ENCODE peak calls at places on chromosome 1, in six cellular contexts. P is activated CD8-positive, alpha-beta T cell treated with anti-CD3 and anti-CD28 coated beads for 36 hours; V is WTC11; W is heart left ventricle; X is body of pancreas; O is lower leg skin. U is an unnamed sample.

GRCh38 chr1:153919879-153920852 is 2.6 kb downstream of the GATAD2B start:
- DNase-seq in P (peak), V (no peak), W (no peak), X (no peak), O (no peak), U (peak)

GRCh38 chr1:208412994-208413393 is 168.8 kb upstream of the PLXNA2 start:
- DNase-seq in X (no peak), W (no peak), V (no peak), P (no peak), O (no peak), U (no peak)

GRCh38 chr1:57546931-57547330 is 123.1 kb upstream of the DAB1 start:
- DNase-seq in V (no peak), X (no peak), O (no peak), W (no peak), P (no peak), U (no peak)

GRCh38 chr1:59669752-59670312 is 144.9 kb upstream of the HOOK1 start:
- DNase-seq in W (peak), O (peak), P (no peak), V (peak), X (peak), U (peak)

GRCh38 chr1:204828352-204828850 is 42.3 kb upstream of the NFASC start:
- DNase-seq in V (peak), X (peak), W (peak), P (peak), O (no peak), U (peak)

GRCh38 chr1:153598309-153599172 is 14.4 kb downstream of the S100A16 start:
- DNase-seq in P (peak), O (no peak), W (no peak), X (no peak), V (peak), U (peak)

GRCh38 chr1:18557621-18558465 is 72.8 kb upstream of the PAX7 start:
- DNase-seq in P (peak), X (peak), W (no peak), O (no peak), V (peak), U (no peak)

GRCh38 chr1:53526451-53527101 is 67.4 kb downstream of the DMRTB1 start:
- DNase-seq in O (peak), P (no peak), W (peak), V (peak), X (peak), U (peak)

GRCh38 chr1:219119839-219120238 is 53.8 kb upstream of the LYPLAL1 start:
- DNase-seq in V (no peak), X (no peak), W (no peak), P (no peak), O (no peak), U (no peak)

GRCh38 chr1:181113061-181113695 is 24.7 kb downstream of the IER5 start:
- DNase-seq in W (no peak), X (no peak), P (no peak), O (no peak), V (no peak), U (peak)

DNA sequence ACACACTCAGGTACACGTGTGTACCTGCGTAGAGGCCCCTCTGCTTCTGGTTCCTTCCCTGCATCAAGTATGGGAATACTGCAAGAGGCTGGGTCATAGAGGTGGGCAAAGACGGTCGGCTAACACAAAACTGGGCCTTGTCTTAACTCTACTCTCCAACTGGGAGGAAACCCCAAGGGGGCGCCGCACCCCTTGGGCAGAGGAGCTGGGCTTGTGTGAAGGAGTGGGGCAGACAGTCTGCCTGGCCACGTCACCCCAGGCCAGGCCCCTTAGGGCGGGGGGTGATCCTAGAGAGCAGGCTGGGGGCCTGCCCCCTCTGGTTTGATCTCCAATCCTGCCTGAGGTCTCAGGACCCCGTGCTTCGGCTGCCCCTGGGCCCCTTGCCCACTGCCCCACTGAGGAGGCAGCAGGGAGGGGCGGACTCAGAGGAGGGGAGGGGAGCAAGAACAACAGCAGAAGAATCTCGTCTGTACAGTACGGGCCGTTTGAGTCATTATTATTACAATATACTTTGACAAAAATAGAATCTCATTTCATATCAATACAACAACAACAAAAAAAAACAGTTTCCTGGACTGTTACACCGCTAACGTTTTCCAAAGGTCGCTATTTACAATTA is 34.7 kb downstream of the MEF2D start:
- DNase-seq in X (no peak), V (peak), O (no peak), W (no peak), P (peak), U (no peak)
- TF ChIP-seq CTCF in X (no peak), V (no peak), O (no peak), W (peak), P (no peak), U (peak)

DNA sequence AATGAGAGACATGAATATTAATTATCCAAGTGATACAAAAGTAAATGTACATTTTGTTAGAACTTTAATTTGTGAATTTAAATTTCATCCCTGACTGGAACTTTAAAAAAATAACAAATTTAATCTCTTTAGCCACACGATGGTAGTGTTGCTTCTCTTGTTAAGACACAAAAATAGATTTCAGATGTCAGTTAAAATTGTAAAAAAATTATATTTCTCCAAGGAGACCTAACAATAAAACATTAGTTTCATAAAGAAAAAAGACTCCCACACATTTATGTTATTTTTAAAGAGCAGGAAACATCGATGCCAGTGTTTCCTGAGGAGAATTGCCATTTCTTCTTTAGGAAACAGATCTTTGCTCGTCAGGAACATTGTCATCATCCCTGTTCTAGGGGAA is 74.0 kb upstream of the DEPDC1 start:
- DNase-seq in X (no peak), O (no peak), V (no peak), W (no peak), P (no peak), U (no peak)
- TF ChIP-seq CTCF in X (no peak), O (no peak), V (no peak), W (peak), P (no peak), U (no peak)

DNA sequence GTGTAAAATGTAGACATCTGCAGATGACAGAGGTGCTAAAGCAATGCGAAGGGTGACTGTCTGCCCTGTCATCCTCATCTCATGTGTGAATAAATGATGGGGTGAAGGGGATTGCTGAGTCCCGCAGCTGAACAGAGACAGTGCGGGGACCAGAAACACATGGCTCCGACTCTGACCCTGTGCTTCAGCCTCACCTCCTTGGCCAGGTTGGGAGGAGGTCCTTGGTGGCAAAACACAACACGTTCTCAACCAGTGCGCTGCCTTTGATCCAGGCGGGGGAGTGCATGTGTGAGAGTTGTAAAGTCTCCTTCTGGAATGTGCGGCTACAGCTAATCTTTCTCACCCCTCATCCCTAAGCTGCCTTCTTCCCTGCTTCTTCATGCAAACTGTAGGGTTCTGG is 32.0 kb upstream of the TTC22 start:
- DNase-seq in P (no peak), X (no peak), V (no peak), O (no peak), W (no peak), U (no peak)
- TF ChIP-seq CTCF in P (no peak), X (no peak), V (no peak), O (no peak), W (no peak), U (no peak)

GRCh38 chr1:224851210-224851849 is 78.1 kb upstream of the DNAH14 start:
- DNase-seq in V (peak), W (peak), P (peak), X (peak), O (peak), U (peak)
- TF ChIP-seq CTCF in V (peak), W (peak), P (peak), X (peak), O (no peak), U (peak)

GRCh38 chr1:11569551-11569950 is 84.7 kb downstream of the FBXO2 start:
- DNase-seq in O (no peak), P (no peak), W (no peak), X (no peak), V (no peak), U (no peak)

GRCh38 chr1:11569954-11570353 is 84.3 kb downstream of the FBXO2 start:
- DNase-seq in P (no peak), W (no peak), V (no peak), X (no peak), O (no peak), U (no peak)

GRCh38 chr1:11573293-11573692 is 80.9 kb downstream of the FBXO2 start:
- DNase-seq in P (no peak), X (no peak), W (no peak), O (no peak), V (no peak), U (no peak)

GRCh38 chr1:11570821-11571220 is 83.4 kb downstream of the FBXO2 start:
- DNase-seq in W (no peak), P (no peak), X (no peak), V (no peak), O (no peak), U (no peak)

DNA sequence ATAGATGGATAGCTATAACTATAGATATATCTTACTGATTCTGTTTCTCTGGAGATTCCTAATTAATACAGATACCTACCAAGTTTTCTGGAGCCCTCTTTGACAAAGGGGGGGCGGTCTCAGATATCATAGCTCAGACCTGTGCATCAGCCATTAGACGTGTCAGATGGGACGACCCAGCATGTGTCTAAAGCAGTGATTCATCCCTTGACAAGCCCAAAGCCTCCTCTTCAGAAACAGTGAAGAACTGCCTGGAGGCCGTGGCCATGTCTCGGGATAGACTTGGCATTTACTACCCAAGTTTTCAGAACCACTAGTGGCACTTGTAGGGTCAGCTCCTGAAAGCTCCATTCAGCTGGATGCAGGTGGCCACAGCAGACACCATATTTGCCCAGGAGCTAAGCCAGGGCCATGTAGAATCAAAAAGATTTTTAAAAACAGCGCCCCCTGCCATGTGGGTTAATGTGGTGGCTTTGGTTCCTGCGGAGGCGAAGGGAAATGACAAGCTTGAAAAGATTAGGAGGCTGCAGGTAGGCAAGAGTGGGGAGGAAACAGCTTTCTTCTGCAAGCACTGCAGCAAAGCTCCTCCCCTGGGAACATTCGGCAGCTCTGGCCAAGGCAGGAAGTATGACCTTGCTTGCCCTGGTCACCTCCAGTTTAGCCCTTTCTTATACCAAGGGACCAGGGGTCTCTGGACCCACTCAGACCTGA is 82.2 kb downstream of the FBXO2 start:
- DNase-seq in P (peak), O (no peak), V (peak), X (no peak), W (no peak), U (no peak)
- TF ChIP-seq CTCF in P (no peak), O (no peak), V (peak), X (no peak), W (no peak), U (peak)

U was measured in HFFc6.